ENCODE peak calls at places on chromosomes 7 and 10, in five cellular contexts. One of them, this sample, is unnamed. For H3K4me1, the result is how much of the 10 kb centered on the place peaks cover.

GRCh38 chr7:93964813-93965212 is 39.3 kb downstream of the BET1 start:
- DNase-seq in gastrocnemius medialis: no peak
- DNase-seq in GM23338: no peak
- DNase-seq in Panc1: no peak
- DNase-seq in heart right ventricle: no peak
- DNase-seq in this sample: no peak

GRCh38 chr10:130863044-130863443 is 448.5 kb downstream of the TCERG1L start:
- DNase-seq in gastrocnemius medialis: no peak
- DNase-seq in GM23338: no peak
- DNase-seq in Panc1: no peak
- DNase-seq in heart right ventricle: no peak
- DNase-seq in this sample: no peak

GRCh38 chr10:80461208-80462183 is 7.4 kb downstream of the TSPAN14 start:
- DNase-seq in gastrocnemius medialis: no peak
- DNase-seq in GM23338: no peak
- DNase-seq in Panc1: no peak
- DNase-seq in heart right ventricle: no peak
- DNase-seq in this sample: peak

GRCh38 chr10:88819290-88819689 is 16.8 kb downstream of the LIPM start:
- DNase-seq in gastrocnemius medialis: no peak
- DNase-seq in GM23338: no peak
- DNase-seq in Panc1: no peak
- DNase-seq in heart right ventricle: no peak
- DNase-seq in this sample: no peak

GRCh38 chr7:66867198-66867790 is 53.7 kb upstream of the TMEM248 start:
- DNase-seq in gastrocnemius medialis: no peak
- DNase-seq in GM23338: peak
- DNase-seq in Panc1: no peak
- DNase-seq in heart right ventricle: no peak
- DNase-seq in this sample: no peak

GRCh38 chr7:20798694-20799121 is 12.0 kb upstream of the SP8 start:
- DNase-seq in gastrocnemius medialis: no peak
- DNase-seq in GM23338: peak
- DNase-seq in Panc1: no peak
- DNase-seq in heart right ventricle: no peak
- DNase-seq in this sample: no peak

GRCh38 chr10:20956843-20957242 is 59.7 kb upstream of the NEBL start:
- DNase-seq in gastrocnemius medialis: no peak
- DNase-seq in GM23338: no peak
- DNase-seq in Panc1: no peak
- DNase-seq in heart right ventricle: no peak
- DNase-seq in this sample: no peak

GRCh38 chr7:115087437-115087836 is 165.5 kb downstream of the MDFIC start:
- DNase-seq in gastrocnemius medialis: no peak
- DNase-seq in GM23338: peak
- DNase-seq in Panc1: no peak
- DNase-seq in heart right ventricle: peak
- DNase-seq in this sample: peak

GRCh38 chr10:33132626-33133025 is 174.6 kb upstream of the ITGB1 start:
- DNase-seq in gastrocnemius medialis: no peak
- DNase-seq in GM23338: peak
- DNase-seq in Panc1: no peak
- DNase-seq in heart right ventricle: no peak
- DNase-seq in this sample: no peak

GRCh38 chr7:35908305-35909223 is 107.7 kb downstream of the SEPTIN7 start:
- DNase-seq in gastrocnemius medialis: no peak
- DNase-seq in GM23338: peak
- DNase-seq in Panc1: no peak
- DNase-seq in heart right ventricle: peak
- DNase-seq in this sample: peak

GRCh38 chr10:47303866-47304265 is 3.9 kb downstream of the GDF10 start:
- DNase-seq in gastrocnemius medialis: no peak
- DNase-seq in GM23338: no peak
- DNase-seq in Panc1: no peak
- DNase-seq in heart right ventricle: no peak
- DNase-seq in this sample: no peak

GRCh38 chr7:35519971-35520809 is 174.7 kb downstream of the HERPUD2 start:
- DNase-seq in gastrocnemius medialis: peak
- DNase-seq in GM23338: peak
- DNase-seq in Panc1: peak
- DNase-seq in heart right ventricle: peak
- DNase-seq in this sample: peak

GRCh38 chr10:50987934-50988333 is 86.4 kb upstream of the PRKG1 start:
- DNase-seq in gastrocnemius medialis: no peak
- DNase-seq in GM23338: no peak
- DNase-seq in Panc1: no peak
- DNase-seq in heart right ventricle: no peak
- DNase-seq in this sample: no peak

GRCh38 chr10:89524279-89524678 is 11.1 kb downstream of the SLC16A12 start:
- DNase-seq in gastrocnemius medialis: no peak
- DNase-seq in GM23338: no peak
- DNase-seq in Panc1: no peak
- DNase-seq in heart right ventricle: no peak
- DNase-seq in this sample: no peak

GRCh38 chr7:155640629-155641028 is 3.8 kb upstream of the RBM33 start:
- DNase-seq in gastrocnemius medialis: no peak
- DNase-seq in GM23338: no peak
- DNase-seq in Panc1: no peak
- DNase-seq in heart right ventricle: no peak
- DNase-seq in this sample: no peak

GRCh38 chr10:110860576-110861241 is 11.0 kb upstream of the PDCD4 start:
- DNase-seq in gastrocnemius medialis: no peak
- DNase-seq in GM23338: no peak
- DNase-seq in Panc1: no peak
- DNase-seq in heart right ventricle: no peak
- DNase-seq in this sample: no peak

GRCh38 chr7:134618756-134619530 is 27.7 kb upstream of the BPGM start:
- DNase-seq in gastrocnemius medialis: no peak
- DNase-seq in GM23338: no peak
- DNase-seq in Panc1: no peak
- DNase-seq in heart right ventricle: no peak
- DNase-seq in this sample: no peak

GRCh38 chr7:128137096-128137655 is 103.9 kb upstream of the LEP start:
- DNase-seq in gastrocnemius medialis: no peak
- DNase-seq in GM23338: no peak
- DNase-seq in Panc1: no peak
- DNase-seq in heart right ventricle: no peak
- DNase-seq in this sample: no peak

GRCh38 chr10:132827861-132828539 is 42.1 kb upstream of the NKX6-2 start:
- DNase-seq in gastrocnemius medialis: no peak
- DNase-seq in GM23338: no peak
- DNase-seq in Panc1: no peak
- DNase-seq in heart right ventricle: no peak
- DNase-seq in this sample: no peak

GRCh38 chr7:39265912-39266591 is 288.3 kb downstream of the POU6F2 start:
- DNase-seq in gastrocnemius medialis: no peak
- DNase-seq in GM23338: peak
- DNase-seq in Panc1: no peak
- DNase-seq in heart right ventricle: no peak
- DNase-seq in this sample: no peak

GRCh38 chr7:137097111-137097510 is 228.7 kb downstream of the CHRM2 start:
- DNase-seq in gastrocnemius medialis: no peak
- DNase-seq in GM23338: no peak
- DNase-seq in Panc1: no peak
- DNase-seq in heart right ventricle: no peak
- DNase-seq in this sample: no peak

GRCh38 chr10:50937230-50937907 is 51.9 kb upstream of the A1CF start:
- DNase-seq in gastrocnemius medialis: no peak
- DNase-seq in GM23338: peak
- DNase-seq in Panc1: peak
- DNase-seq in heart right ventricle: no peak
- DNase-seq in this sample: no peak

GRCh38 chr7:7918736-7919448 is 49.7 kb upstream of the GLCCI1 start:
- DNase-seq in gastrocnemius medialis: no peak
- DNase-seq in GM23338: no peak
- DNase-seq in Panc1: no peak
- DNase-seq in heart right ventricle: no peak
- DNase-seq in this sample: peak

GRCh38 chr10:5951721-5952407 is 25.5 kb downstream of the IL15RA start:
- DNase-seq in gastrocnemius medialis: no peak
- DNase-seq in GM23338: no peak
- DNase-seq in Panc1: no peak
- DNase-seq in heart right ventricle: no peak
- DNase-seq in this sample: no peak

GRCh38 chr7:127588019-127588696 is at the start of gene ARF5:
- DNase-seq in gastrocnemius medialis: peak
- DNase-seq in GM23338: peak
- DNase-seq in Panc1: no peak
- DNase-seq in heart right ventricle: peak
- DNase-seq in this sample: peak

GRCh38 chr10:110700947-110701617 is 56.9 kb downstream of the RBM20 start:
- DNase-seq in gastrocnemius medialis: peak
- DNase-seq in GM23338: no peak
- DNase-seq in Panc1: no peak
- DNase-seq in heart right ventricle: no peak
- DNase-seq in this sample: no peak

GRCh38 chr10:17406036-17406834 is 48.2 kb downstream of the ST8SIA6 start:
- DNase-seq in gastrocnemius medialis: no peak
- DNase-seq in GM23338: peak
- DNase-seq in Panc1: no peak
- DNase-seq in heart right ventricle: no peak
- DNase-seq in this sample: no peak

GRCh38 chr7:130736298-130736900 is 2.4 kb upstream of the KLF14 start:
- DNase-seq in gastrocnemius medialis: no peak
- DNase-seq in GM23338: no peak
- DNase-seq in Panc1: no peak
- DNase-seq in heart right ventricle: no peak
- DNase-seq in this sample: no peak

GRCh38 chr10:98357208-98357836 is 57.7 kb downstream of the PYROXD2 start:
- DNase-seq in gastrocnemius medialis: no peak
- DNase-seq in GM23338: no peak
- DNase-seq in Panc1: no peak
- DNase-seq in heart right ventricle: no peak
- DNase-seq in this sample: no peak

GRCh38 chr10:52368725-52369124 is 54.6 kb downstream of the DKK1 start:
- DNase-seq in gastrocnemius medialis: no peak
- DNase-seq in GM23338: peak
- DNase-seq in Panc1: no peak
- DNase-seq in heart right ventricle: no peak
- DNase-seq in this sample: no peak

GRCh38 chr7:50685445-50686070 is 97.1 kb downstream of the GRB10 start:
- DNase-seq in gastrocnemius medialis: no peak
- DNase-seq in GM23338: peak
- DNase-seq in Panc1: no peak
- DNase-seq in heart right ventricle: no peak
- DNase-seq in this sample: no peak

GRCh38 chr7:80699030-80699638 is 60.7 kb downstream of the CD36 start:
- DNase-seq in gastrocnemius medialis: no peak
- DNase-seq in GM23338: peak
- DNase-seq in Panc1: peak
- DNase-seq in heart right ventricle: no peak
- DNase-seq in this sample: no peak

GRCh38 chr10:35356725-35357092 is 20.4 kb downstream of the CCNY start:
- DNase-seq in gastrocnemius medialis: no peak
- DNase-seq in GM23338: no peak
- DNase-seq in Panc1: no peak
- DNase-seq in heart right ventricle: no peak
- DNase-seq in this sample: no peak

GRCh38 chr7:158887594-158887993 is 31.2 kb downstream of the DYNC2I1 start:
- DNase-seq in gastrocnemius medialis: no peak
- DNase-seq in GM23338: no peak
- DNase-seq in Panc1: no peak
- DNase-seq in heart right ventricle: no peak
- DNase-seq in this sample: no peak

GRCh38 chr10:116540814-116541213 is 4.9 kb upstream of the PNLIP start:
- DNase-seq in gastrocnemius medialis: no peak
- DNase-seq in GM23338: no peak
- DNase-seq in Panc1: no peak
- DNase-seq in heart right ventricle: no peak
- DNase-seq in this sample: no peak

GRCh38 chr7:157542669-157543021 is 205.8 kb downstream of the DNAJB6 start:
- DNase-seq in gastrocnemius medialis: no peak
- DNase-seq in GM23338: no peak
- DNase-seq in Panc1: no peak
- DNase-seq in heart right ventricle: no peak
- DNase-seq in this sample: no peak

DNA sequence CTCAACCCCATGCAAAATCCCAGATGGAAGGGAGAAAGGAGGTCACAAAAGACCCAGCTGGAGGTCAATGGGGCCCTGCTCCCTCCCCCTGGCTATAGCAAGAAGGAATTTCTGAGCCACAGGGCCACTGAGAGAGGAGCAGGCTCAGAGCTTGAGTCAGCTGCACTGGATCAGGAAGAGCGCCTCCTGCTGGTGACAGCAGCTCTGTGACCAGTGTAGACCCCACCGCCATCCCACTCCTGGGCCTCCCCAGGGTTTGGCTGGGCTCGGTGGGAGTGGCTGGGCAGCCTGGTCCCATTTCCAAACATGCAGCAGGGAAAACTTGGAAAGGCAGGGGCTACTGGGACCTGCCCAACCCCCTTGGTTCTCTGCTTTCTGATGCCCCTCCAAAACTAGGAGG is 31.5 kb upstream of the PRLHR start:
- DNase-seq in gastrocnemius medialis: no peak
- DNase-seq in GM23338: peak
- DNase-seq in Panc1: no peak
- DNase-seq in heart right ventricle: no peak
- DNase-seq in this sample: no peak
- TF ChIP-seq CTCF in gastrocnemius medialis: no peak
- TF ChIP-seq CTCF in GM23338: peak
- TF ChIP-seq CTCF in Panc1: peak
- TF ChIP-seq CTCF in heart right ventricle: no peak
- TF ChIP-seq CTCF in this sample: no peak

GRCh38 chr10:124697443-124697836 is 46.7 kb downstream of the FAM53B start:
- DNase-seq in gastrocnemius medialis: no peak
- DNase-seq in GM23338: no peak
- DNase-seq in Panc1: no peak
- DNase-seq in heart right ventricle: no peak
- DNase-seq in this sample: no peak
- H3K4me1 ChIP-seq in gastrocnemius medialis: half or more
- H3K4me1 ChIP-seq in GM23338: under half
- H3K4me1 ChIP-seq in Panc1: under half
- H3K4me1 ChIP-seq in heart right ventricle: half or more
- H3K4me1 ChIP-seq in this sample: half or more

GRCh38 chr10:78258303-78259030 is 224.8 kb downstream of the RPS24 start:
- DNase-seq in gastrocnemius medialis: no peak
- DNase-seq in GM23338: peak
- DNase-seq in Panc1: no peak
- DNase-seq in heart right ventricle: no peak
- DNase-seq in this sample: peak
- TF ChIP-seq CTCF in gastrocnemius medialis: no peak
- TF ChIP-seq CTCF in GM23338: peak
- TF ChIP-seq CTCF in Panc1: no peak
- TF ChIP-seq CTCF in heart right ventricle: no peak
- TF ChIP-seq CTCF in this sample: no peak

DNA sequence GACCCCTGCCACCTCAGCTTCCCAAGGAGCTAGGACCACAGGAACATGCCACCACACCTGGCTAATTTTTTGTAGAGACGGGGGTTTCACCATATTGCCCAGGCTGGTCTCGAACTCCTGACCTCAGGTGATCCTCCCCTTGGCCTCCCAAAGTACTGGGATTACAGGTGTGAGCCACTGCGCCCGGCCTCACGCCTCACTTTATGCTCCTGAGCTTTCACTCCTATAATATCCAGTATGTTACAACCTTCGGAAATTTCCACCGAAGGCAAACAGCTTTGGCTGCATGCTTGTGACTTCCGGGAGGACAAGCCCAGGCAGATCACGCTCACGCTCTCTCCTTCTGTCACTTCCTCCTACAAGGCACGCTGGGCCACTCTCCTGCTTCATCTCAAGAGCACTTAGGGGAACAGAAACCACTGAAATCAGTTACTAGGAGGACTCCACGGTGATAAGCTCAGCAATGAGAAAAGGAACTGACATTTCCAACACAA is 4.4 kb upstream of the MAD1L1 start:
- DNase-seq in gastrocnemius medialis: peak
- DNase-seq in GM23338: no peak
- DNase-seq in Panc1: no peak
- DNase-seq in heart right ventricle: peak
- DNase-seq in this sample: no peak
- H3K4me1 ChIP-seq in gastrocnemius medialis: under half
- H3K4me1 ChIP-seq in GM23338: under half
- H3K4me1 ChIP-seq in Panc1: under half
- H3K4me1 ChIP-seq in heart right ventricle: under half
- H3K4me1 ChIP-seq in this sample: under half

This sample was measured in thyroid gland.